ENCODE peak calls at places on chromosomes 16 and 17, in eight cellular contexts. L is uterus, T is OCI-LY7, Q is pancreas, C is endodermal cell, N is HFF-Myc, A is BE2C, V is heart left ventricle. R is an unnamed sample.

GRCh38 chr17:67400193-67400592 is 23.1 kb downstream of the PITPNC1 start:
- DNase-seq in C (no peak), Q (no peak), N (no peak), T (no peak), V (no peak), A (no peak), L (no peak), R (no peak)

GRCh38 chr17:63365366-63366237 is 80.5 kb downstream of the CYB561 start:
- DNase-seq in V (no peak), Q (no peak), N (no peak), L (no peak), A (no peak), C (no peak), T (no peak), R (no peak)

GRCh38 chr16:2963074-2963610 is 933 bp upstream of the KREMEN2 start:
- DNase-seq in T (no peak), Q (peak; percentile 79), N (no peak), L (no peak), C (peak; percentile 69), A (no peak), V (no peak), R (peak; percentile 73)

GRCh38 chr16:2003827-2004641 is 5.6 kb downstream of the ZNF598 start:
- DNase-seq in N (no peak), V (peak; percentile 89), T (peak; percentile 93), L (peak; percentile 77), A (peak; percentile 99), Q (peak; percentile 99), C (peak; percentile 99), R (peak; percentile 97)

GRCh38 chr16:50547340-50547865 is 793 bp upstream of the NKD1 start:
- DNase-seq in Q (peak; percentile 74), V (no peak), C (peak; percentile 87), A (peak; percentile 30), N (no peak), L (peak; percentile 55), T (peak; percentile 46), R (peak; percentile 88)

GRCh38 chr17:56313201-56313600 is 159.9 kb downstream of the ANKFN1 start:
- DNase-seq in Q (no peak), N (no peak), V (no peak), L (no peak), C (no peak), A (no peak), T (no peak), R (peak; percentile 66)

GRCh38 chr17:70875729-70876344 is 706.5 kb downstream of the KCNJ2 start:
- DNase-seq in V (no peak), A (no peak), C (no peak), N (no peak), L (no peak), T (no peak), Q (no peak), R (no peak)

GRCh38 chr17:81890447-81891302 is 711 bp downstream of the ALYREF start:
- DNase-seq in Q (peak; percentile 64), L (no peak), A (peak; percentile 16), C (peak; percentile 47), T (peak; percentile 71), V (no peak), N (no peak), R (peak; percentile 82)

GRCh38 chr16:17261197-17261858 is 209.4 kb downstream of the XYLT1 start:
- DNase-seq in C (no peak), Q (no peak), L (no peak), T (peak; percentile 49), V (no peak), A (no peak), N (no peak), R (no peak)

GRCh38 chr17:65823713-65824112 is 262.3 kb upstream of the AXIN2 start:
- DNase-seq in T (no peak), V (no peak), N (no peak), Q (no peak), A (no peak), C (no peak), L (no peak), R (no peak)

GRCh38 chr17:74380086-74380958 is 13.0 kb downstream of the GPR142 start:
- DNase-seq in L (no peak), C (peak; percentile 67), T (no peak), V (no peak), N (no peak), Q (peak; percentile 40), A (no peak), R (no peak)

GRCh38 chr17:3959295-3959899 is 4.8 kb downstream of the ATP2A3 start:
- DNase-seq in L (no peak), N (no peak), A (no peak), C (peak; percentile 64), V (no peak), Q (no peak), T (no peak), R (no peak)

GRCh38 chr17:50586421-50587247 is 26.1 kb downstream of the CACNA1G start:
- DNase-seq in A (no peak), N (no peak), Q (no peak), V (no peak), L (no peak), T (no peak), C (peak; percentile 83), R (no peak)

GRCh38 chr17:78922876-78923498 is 2.2 kb downstream of the TIMP2 start:
- DNase-seq in C (no peak), V (no peak), L (no peak), N (no peak), A (no peak), Q (no peak), T (no peak), R (no peak)

GRCh38 chr16:19748389-19749110 is 30.5 kb downstream of the IQCK start:
- DNase-seq in N (no peak), T (no peak), L (no peak), C (no peak), A (peak; percentile 20), Q (no peak), V (no peak), R (no peak)

GRCh38 chr17:10019941-10020403 is 114.9 kb upstream of the RCVRN start:
- DNase-seq in T (no peak), N (no peak), C (no peak), V (no peak), L (no peak), A (no peak), Q (no peak), R (no peak)

GRCh38 chr16:35746281-35746962 is 2287.0 kb downstream of the TP53TG3F start:
- DNase-seq in T (no peak), N (no peak), C (no peak), A (no peak), V (no peak), L (no peak), Q (peak; percentile 48), R (no peak)

GRCh38 chr17:43003542-43004172 is 2.9 kb upstream of the IFI35 start:
- DNase-seq in A (no peak), Q (peak; percentile 21), T (no peak), C (peak; percentile 81), V (no peak), L (no peak), N (no peak), R (no peak)
- TF ChIP-seq CTCF in A (no peak), Q (no peak), T (no peak), C (peak; percentile 21), V (no peak), L (no peak), N (no peak), R (no peak)

GRCh38 chr16:82756283-82756599 is 129.5 kb downstream of the CDH13 start:
- DNase-seq in C (no peak), V (no peak), L (no peak), T (no peak), Q (no peak), N (no peak), A (no peak), R (no peak)
- H3K4me3 ChIP-seq in C (no peak overlapping the region), V (no peak overlapping the region), L (no peak overlapping the region), T (no peak overlapping the region), Q (no peak overlapping the region), N (no peak overlapping the region), A (no peak overlapping the region), R (no peak overlapping the region)

GRCh38 chr16:661184-661821 is 6.6 kb upstream of the RHOT2 start:
- DNase-seq in T (no peak), L (no peak), C (no peak), V (no peak), Q (peak; percentile 87), A (no peak), N (no peak), R (no peak)
- TF ChIP-seq CTCF in T (peak; percentile 2), L (peak; percentile 1), C (no peak), V (no peak), Q (no peak), A (peak; percentile 8), N (no peak), R (no peak)

DNA sequence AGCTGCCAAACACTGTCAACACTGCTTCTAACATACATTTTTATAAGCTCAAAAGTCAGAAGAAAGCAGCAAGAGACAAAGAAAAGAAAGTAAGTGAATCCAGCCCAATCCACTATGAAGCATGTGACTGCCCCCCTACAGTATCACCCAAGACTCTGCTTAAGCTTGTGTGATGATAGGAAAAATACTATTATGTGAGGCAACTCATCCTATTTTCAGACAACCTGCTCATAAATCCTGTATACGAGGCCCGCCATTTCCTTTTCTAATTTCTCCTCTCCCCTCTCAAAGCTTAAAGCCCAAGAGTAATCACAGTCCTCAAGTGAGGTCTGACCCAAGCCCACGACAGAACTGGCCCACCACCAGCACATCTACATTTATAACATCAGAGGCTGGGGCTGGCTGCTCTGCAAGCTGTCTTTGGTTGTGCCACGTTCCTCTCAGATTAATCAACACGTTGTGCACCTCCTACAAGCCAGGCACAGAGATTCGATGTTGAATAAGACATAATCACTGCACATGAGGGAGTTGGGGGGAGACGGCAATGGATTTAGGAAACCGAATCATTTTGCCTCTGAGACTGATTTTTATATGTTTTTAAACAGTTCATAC is 16.2 kb downstream of the USP31 start:
- DNase-seq in A (no peak), L (peak; percentile 71), N (no peak), T (no peak), V (no peak), Q (no peak), C (no peak), R (no peak)
- H3K4me3 ChIP-seq in A (no peak overlapping the region), L (peak overlapping the region; percentile 30), N (no peak overlapping the region), T (no peak overlapping the region), V (peak overlapping the region; percentile 26), Q (no peak overlapping the region), C (peak overlapping the region; percentile 57), R (no peak overlapping the region)